ENCODE peak calls at places on chromosomes 5 and 9, in six cellular contexts. G is renal cortical epithelial cell; H is stomach; N is stimulated activated CD4-positive, alpha-beta T cell treated with anti-CD3 and anti-CD28 coated beads, Interleukin-1b, Interleukin-23, amount 100 ng/mL, for 24 hours; V is CD4-positive, alpha-beta T cell; F is amniotic stem cell. O is an unnamed sample.

GRCh38 chr5:83026507-83026906 is 50.7 kb downstream of the TMEM167A start:
- DNase-seq in G (peak), H (no peak), N (no peak), V (no peak), F (no peak), O (no peak)

GRCh38 chr9:92188969-92189781 is 74.0 kb upstream of the SPTLC1 start:
- DNase-seq in G (no peak), H (no peak), N (no peak), V (no peak), F (no peak), O (no peak)

GRCh38 chr5:56625577-56625976 is 189.8 kb upstream of the MAP3K1 start:
- DNase-seq in G (no peak), H (no peak), N (no peak), V (no peak), F (peak), O (peak)

GRCh38 chr5:41218929-41219328 is 5.6 kb upstream of the C6 start:
- DNase-seq in G (no peak), H (no peak), N (no peak), V (no peak), F (no peak), O (no peak)

GRCh38 chr9:72485821-72486605 is 35.4 kb upstream of the TMC1 start:
- DNase-seq in G (peak), H (no peak), N (no peak), V (no peak), F (no peak), O (peak)

GRCh38 chr9:123548749-123549545 is 192.9 kb downstream of the CRB2 start:
- DNase-seq in G (no peak), H (no peak), N (peak), V (no peak), F (no peak), O (no peak)

GRCh38 chr5:10652151-10652550 is 88.3 kb downstream of the ANKRD33B start:
- DNase-seq in G (no peak), H (peak), N (no peak), V (no peak), F (no peak), O (no peak)

GRCh38 chr9:132584616-132585560 is 2.5 kb downstream of the BARHL1 start:
- DNase-seq in G (no peak), H (no peak), N (no peak), V (no peak), F (no peak), O (no peak)

O was measured in retinal pigment epithelial cell.